ENCODE peak calls at places on chromosomes 11 and 22, in eight cellular contexts. K is COR-L47; Q is esophagus squamous epithelium; Z is amygdala; X is spleen; F is NCI-H2227 treated with DMSO at 0.1 percent for 48 hours; Y is activated CD8-positive, alpha-beta T cell treated with anti-CD3 and anti-CD28 coated beads, Interleukin-2, amount 10 ng/mL, durations not matched to agents 7 days and 5 days; L is T-helper 2 cell. T is an unnamed sample.

GRCh38 chr11:13328276-13328675 is 50.7 kb downstream of the BMAL1 start:
- DNase-seq in K (no peak), X (no peak), Z (no peak), Q (no peak), F (no peak), Y (no peak), L (no peak), T (no peak)

GRCh38 chr22:17213976-17214375 is 5.3 kb downstream of the ADA2 start:
- DNase-seq in Y (peak; percentile 56), Z (peak; percentile 24), K (no peak), Q (no peak), L (no peak), X (no peak), F (no peak), T (no peak)

GRCh38 chr11:118010738-118011461 is 24.7 kb downstream of the IL10RA start:
- DNase-seq in Y (no peak), X (peak; percentile 95), Z (peak; percentile 40), K (no peak), F (no peak), L (no peak), Q (no peak), T (no peak)

GRCh38 chr11:35260342-35260985 is 121.5 kb downstream of the CD44 start:
- DNase-seq in Q (no peak), L (no peak), F (no peak), X (no peak), K (no peak), Z (no peak), Y (no peak), T (peak; percentile 58)

GRCh38 chr22:30324008-30324730 is 2.6 kb downstream of the TBC1D10A start:
- DNase-seq in Z (no peak), L (no peak), X (no peak), K (no peak), F (no peak), Y (peak; percentile 87), Q (no peak), T (no peak)

GRCh38 chr22:37244922-37245722 is 1.1 kb upstream of the RAC2 start:
- DNase-seq in K (no peak), F (no peak), Q (no peak), L (no peak), Y (peak; percentile 45), Z (no peak), X (peak; percentile 90), T (no peak)

GRCh38 chr11:78370406-78371172 is 47.0 kb downstream of the GAB2 start:
- DNase-seq in X (no peak), F (peak; percentile 56), Y (no peak), Z (no peak), K (no peak), L (no peak), Q (no peak), T (no peak)

GRCh38 chr11:774873-775592 is 2.3 kb downstream of the GATD1 start:
- DNase-seq in L (no peak), X (peak; percentile 76), K (no peak), F (no peak), Y (no peak), Q (no peak), Z (no peak), T (no peak)

GRCh38 chr11:113655771-113656170 is 50.3 kb downstream of the TMPRSS5 start:
- DNase-seq in Q (no peak), L (no peak), Y (no peak), F (no peak), X (no peak), Z (no peak), K (no peak), T (no peak)

GRCh38 chr11:2591805-2592204 is 108.0 kb downstream of the KCNQ1OT1 start:
- DNase-seq in X (no peak), L (no peak), Q (no peak), K (no peak), F (no peak), Z (no peak), Y (no peak), T (no peak)

GRCh38 chr22:42959472-42960145 is 55.3 kb downstream of the PACSIN2 start:
- DNase-seq in L (no peak), K (no peak), X (no peak), Y (no peak), Q (no peak), Z (no peak), F (peak; percentile 25), T (no peak)

GRCh38 chr22:19887251-19887985 is 32.7 kb upstream of the GNB1L start:
- DNase-seq in L (no peak), X (peak; percentile 81), F (no peak), Y (no peak), K (peak; percentile 36), Z (no peak), Q (no peak), T (no peak)

GRCh38 chr11:95585071-95585751 is 204.4 kb downstream of the FAM76B start:
- DNase-seq in K (no peak), Z (no peak), F (no peak), L (no peak), Q (no peak), Y (no peak), X (no peak), T (no peak)

T was measured in brain pericyte.